ENCODE peak calls at places on chromosomes 5 and 9, in five cellular contexts. M is lung; L is activated CD8-positive, alpha-beta T cell treated with anti-CD3 and anti-CD28 coated beads for 36 hours; U is body of pancreas; Q is Peyer's patch. T is an unnamed sample.

GRCh38 chr5:82738681-82739080 is 338.5 kb downstream of the TMEM167A start:
- DNase-seq in M (no peak), Q (no peak), U (no peak), L (no peak), T (no peak)

GRCh38 chr9:107883496-107884120 is 394.0 kb upstream of the KLF4 start:
- DNase-seq in L (no peak), Q (peak; percentile 51), M (no peak), U (no peak), T (peak; percentile 40)

GRCh38 chr9:112157087-112157486 is 18.0 kb downstream of the SUSD1 start:
- DNase-seq in M (no peak), L (no peak), Q (no peak), U (no peak), T (no peak)

GRCh38 chr9:130235558-130236435 is 29.8 kb upstream of the HMCN2 start:
- DNase-seq in L (peak; percentile 80), U (peak; percentile 57), Q (peak; percentile 74), M (peak; percentile 65), T (peak; percentile 81)

GRCh38 chr9:109355564-109356297 is 34.9 kb upstream of the EPB41L4B start:
- DNase-seq in Q (no peak), L (no peak), M (no peak), U (no peak), T (no peak)

GRCh38 chr9:137307255-137308101 is 5.4 kb upstream of the NRARP start:
- DNase-seq in U (peak; percentile 91), L (no peak), Q (peak; percentile 86), M (no peak), T (no peak)

GRCh38 chr5:122457178-122457826 is 145.3 kb downstream of the SNCAIP start:
- DNase-seq in Q (no peak), U (no peak), L (no peak), M (no peak), T (no peak)

GRCh38 chr9:85038061-85038460 is 368.5 kb downstream of the NTRK2 start:
- DNase-seq in M (no peak), U (no peak), L (no peak), Q (no peak), T (no peak)

GRCh38 chr9:130137870-130138653 is 34.1 kb upstream of the NCS1 start:
- DNase-seq in L (no peak), M (peak; percentile 37), Q (peak; percentile 34), U (no peak), T (no peak)

GRCh38 chr9:98326402-98327248 is 71.2 kb upstream of the TBC1D2 start:
- DNase-seq in U (no peak), M (no peak), L (peak; percentile 53), Q (no peak), T (no peak)

GRCh38 chr5:169223595-169223953 is 77.4 kb downstream of the SLIT3 start:
- DNase-seq in L (no peak), U (no peak), M (no peak), Q (no peak), T (no peak)

GRCh38 chr5:177366528-177367322 is 9.0 kb downstream of the RGS14 start:
- DNase-seq in U (peak; percentile 96), Q (peak; percentile 87), L (no peak), M (peak; percentile 90), T (no peak)

GRCh38 chr9:136359774-136360718 is 3.5 kb downstream of the DNLZ start:
- DNase-seq in Q (no peak), M (no peak), U (no peak), L (no peak), T (no peak)

GRCh38 chr9:133485531-133486260 is 6.8 kb upstream of the SLC2A6 start:
- DNase-seq in U (no peak), Q (no peak), M (no peak), L (peak; percentile 55), T (peak; percentile 73)

GRCh38 chr9:136539427-136540412 is 6.1 kb downstream of the NOTCH1 start:
- DNase-seq in Q (peak; percentile 91), L (peak; percentile 98), U (peak; percentile 92), M (peak; percentile 98), T (peak; percentile 91)

GRCh38 chr9:88310310-88310980 is 77.8 kb upstream of the SPIN1 start:
- DNase-seq in U (no peak), M (no peak), Q (no peak), L (no peak), T (no peak)
- TF ChIP-seq CTCF in U (no peak), M (no peak), Q (no peak), L (no peak), T (no peak)

DNA sequence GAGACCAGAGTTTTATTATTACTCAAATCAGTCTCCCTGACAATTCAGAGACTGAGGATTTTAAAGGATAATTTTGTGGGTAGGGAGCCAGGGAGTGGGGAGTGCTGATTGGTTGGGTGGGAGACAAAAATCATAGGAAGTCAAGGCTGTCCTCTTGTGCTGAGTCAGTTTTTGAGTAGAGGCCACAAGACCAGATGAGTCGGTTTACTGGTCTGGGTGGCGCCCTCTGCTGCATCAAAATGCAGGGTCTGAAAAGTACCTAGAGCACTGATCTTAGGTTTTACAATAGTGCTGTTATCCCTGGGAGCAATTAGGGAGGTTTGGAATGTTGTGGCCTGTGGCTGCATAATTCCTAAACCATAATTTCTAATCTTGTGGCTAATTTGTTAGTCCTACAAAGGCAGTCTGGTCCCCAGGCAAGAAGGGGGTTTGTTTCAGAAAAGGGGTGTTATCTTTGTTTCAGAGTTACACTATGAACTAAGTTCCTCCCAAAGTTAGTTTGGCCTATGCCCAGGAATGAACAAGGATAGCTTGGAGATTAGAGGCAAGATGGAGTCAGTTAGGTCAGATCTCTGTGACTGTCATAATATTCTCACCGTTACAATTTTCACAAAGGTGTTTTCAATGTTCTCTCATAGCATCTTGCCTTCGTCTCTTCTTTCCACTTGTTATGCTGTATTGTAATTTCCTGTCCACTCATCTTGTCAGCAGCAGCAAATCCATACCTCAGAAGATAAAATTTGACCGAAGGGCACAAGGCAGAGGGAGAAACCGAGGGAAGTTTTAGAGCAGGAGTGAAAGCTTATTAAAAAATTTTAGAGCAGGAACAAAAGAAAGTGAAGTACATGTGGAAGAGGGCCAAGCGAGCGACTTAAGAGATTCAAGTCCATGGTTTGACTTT is 59.2 kb upstream of the CLINT1 start:
- DNase-seq in L (peak; percentile 87), Q (peak; percentile 72), U (peak; percentile 57), M (peak; percentile 58), T (peak; percentile 53)
- TF ChIP-seq CTCF in L (peak; percentile 74), Q (peak; percentile 52), U (peak; percentile 45), M (peak; percentile 5), T (peak; percentile 65)

DNA sequence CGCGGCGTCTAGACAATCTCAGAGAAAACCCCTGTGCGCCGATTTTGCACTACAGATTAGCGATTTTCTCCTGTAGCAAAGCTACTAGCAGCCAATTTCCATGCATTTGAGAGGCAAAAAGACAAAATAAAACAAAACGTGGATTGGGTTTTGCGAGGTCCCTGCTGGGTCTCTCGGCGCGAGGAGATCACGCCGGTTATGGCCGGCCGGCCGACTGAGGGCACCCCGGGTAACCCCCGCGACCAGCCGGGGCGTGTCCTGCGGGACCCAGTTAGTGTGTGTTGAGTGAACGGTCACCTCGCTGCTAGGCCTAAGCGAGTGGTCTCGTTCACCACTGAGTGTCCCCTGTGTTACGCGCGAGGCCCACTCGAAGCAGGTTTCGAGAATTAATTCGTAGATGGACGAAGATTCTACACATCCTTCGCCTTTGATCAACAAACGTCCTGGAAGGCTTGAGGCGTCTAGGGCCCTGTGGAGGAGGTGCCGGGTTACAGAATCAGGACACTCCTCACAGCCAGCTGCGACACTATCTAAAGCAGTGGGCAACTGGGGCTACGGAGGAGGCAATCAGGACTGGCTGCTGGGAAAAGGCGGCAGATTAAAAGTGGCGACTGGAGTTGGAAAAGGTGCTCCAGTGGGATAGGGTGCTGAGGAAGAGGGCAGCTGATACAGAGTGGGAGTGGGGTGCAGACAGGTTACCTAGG is 792 bp upstream of the VDAC1 start:
- DNase-seq in U (no peak), M (no peak), Q (peak; percentile 70), L (no peak), T (peak; percentile 65)
- TF ChIP-seq CTCF in U (no peak), M (no peak), Q (no peak), L (no peak), T (no peak)

GRCh38 chr5:163245584-163245983 is 191.8 kb upstream of the CCNG1 start:
- DNase-seq in M (no peak), L (no peak), Q (no peak), U (no peak), T (no peak)
- TF ChIP-seq CTCF in M (no peak), L (no peak), Q (no peak), U (no peak), T (no peak)

GRCh38 chr5:155616779-155617392 is 603.3 kb downstream of the KIF4B start:
- DNase-seq in U (peak; percentile 16), L (peak; percentile 63), Q (peak; percentile 62), M (no peak), T (peak; percentile 51)
- TF ChIP-seq CTCF in U (peak; percentile 25), L (peak; percentile 70), Q (peak; percentile 72), M (no peak), T (peak; percentile 45)